ENCODE peak calls at places on chromosomes 11 and 22, in eight cellular contexts. L, X, M, Q, C, P, W and K are unnamed samples.

GRCh38 chr11:85114786-85115185 is 512.4 kb downstream of the DLG2 start:
- DNase-seq in P (no peak), Q (no peak), X (no peak), M (no peak), W (no peak), C (no peak), L (no peak), K (no peak)

GRCh38 chr11:130707217-130707616 is 209.1 kb downstream of the SNX19 start:
- DNase-seq in C (no peak), L (no peak), M (no peak), W (no peak), X (no peak), P (no peak), Q (no peak), K (peak)

GRCh38 chr22:19852177-19852781 is 2.4 kb downstream of the GNB1L start:
- DNase-seq in C (peak), P (no peak), M (no peak), X (no peak), L (no peak), W (no peak), Q (peak), K (peak)

GRCh38 chr11:116690623-116691022 is 82.2 kb downstream of the BUD13 start:
- DNase-seq in Q (no peak), M (no peak), L (no peak), P (no peak), X (no peak), W (no peak), C (peak), K (no peak)

GRCh38 chr11:94546886-94547285 is 3.2 kb downstream of the FUT4 start:
- DNase-seq in X (no peak), W (no peak), L (no peak), Q (no peak), M (no peak), P (peak), C (no peak), K (no peak)

GRCh38 chr11:71135112-71135511 is 117.3 kb downstream of the SHANK2 start:
- DNase-seq in W (no peak), L (no peak), C (no peak), Q (no peak), X (no peak), P (no peak), M (no peak), K (no peak)

GRCh38 chr11:81963018-81963417 is 770.6 kb downstream of the FAM181B start:
- DNase-seq in L (no peak), C (no peak), X (no peak), Q (no peak), W (no peak), P (no peak), M (no peak), K (no peak)

GRCh38 chr11:126840975-126841374 is 159.6 kb downstream of the KIRREL3 start:
- DNase-seq in M (no peak), C (no peak), Q (no peak), X (no peak), W (no peak), L (no peak), P (no peak), K (no peak)

GRCh38 chr11:121358775-121359174 is 66.2 kb downstream of the SC5D start:
- DNase-seq in C (no peak), W (no peak), Q (no peak), X (no peak), P (no peak), L (no peak), M (no peak), K (no peak)

GRCh38 chr22:30344447-30345200 is 12.1 kb downstream of the SF3A1 start:
- DNase-seq in M (no peak), Q (no peak), X (no peak), C (no peak), P (no peak), W (no peak), L (no peak), K (no peak)

GRCh38 chr22:30457964-30458363 is 13.9 kb downstream of the SEC14L3 start:
- DNase-seq in C (no peak), X (no peak), W (no peak), M (no peak), Q (no peak), P (no peak), L (no peak), K (no peak)

GRCh38 chr11:67705264-67705663 is 30.8 kb upstream of the ALDH3B2 start:
- DNase-seq in C (no peak), X (no peak), Q (no peak), M (no peak), P (no peak), L (no peak), W (no peak), K (no peak)

GRCh38 chr11:8928981-8929615 is 3.6 kb downstream of the C11orf16 start:
- DNase-seq in C (no peak), L (no peak), P (no peak), Q (no peak), W (no peak), M (no peak), X (no peak), K (peak)

GRCh38 chr11:36360833-36361232 is 64.7 kb downstream of the PRR5L start:
- DNase-seq in M (no peak), L (no peak), P (no peak), Q (no peak), X (no peak), C (no peak), W (no peak), K (no peak)

GRCh38 chr11:122085264-122085663 is 30.8 kb downstream of the BLID start:
- DNase-seq in P (no peak), L (no peak), M (no peak), W (no peak), X (no peak), C (no peak), Q (no peak), K (no peak)

GRCh38 chr22:34800265-34800664 is 265.7 kb upstream of the ISX start:
- DNase-seq in Q (no peak), W (no peak), L (no peak), C (no peak), X (peak), P (no peak), M (no peak), K (no peak)

GRCh38 chr11:32143378-32143777 is 52.5 kb downstream of the RCN1 start:
- DNase-seq in C (no peak), M (no peak), L (no peak), Q (no peak), P (no peak), X (no peak), W (no peak), K (no peak)

GRCh38 chr22:47259049-47259448 is 496.6 kb downstream of the TBC1D22A start:
- DNase-seq in C (no peak), Q (no peak), P (no peak), L (no peak), M (no peak), W (no peak), X (no peak), K (no peak)

GRCh38 chr11:33874910-33875490 is 16.9 kb downstream of the LMO2 start:
- DNase-seq in W (no peak), P (no peak), C (no peak), Q (no peak), L (no peak), M (no peak), X (no peak), K (no peak)

DNA sequence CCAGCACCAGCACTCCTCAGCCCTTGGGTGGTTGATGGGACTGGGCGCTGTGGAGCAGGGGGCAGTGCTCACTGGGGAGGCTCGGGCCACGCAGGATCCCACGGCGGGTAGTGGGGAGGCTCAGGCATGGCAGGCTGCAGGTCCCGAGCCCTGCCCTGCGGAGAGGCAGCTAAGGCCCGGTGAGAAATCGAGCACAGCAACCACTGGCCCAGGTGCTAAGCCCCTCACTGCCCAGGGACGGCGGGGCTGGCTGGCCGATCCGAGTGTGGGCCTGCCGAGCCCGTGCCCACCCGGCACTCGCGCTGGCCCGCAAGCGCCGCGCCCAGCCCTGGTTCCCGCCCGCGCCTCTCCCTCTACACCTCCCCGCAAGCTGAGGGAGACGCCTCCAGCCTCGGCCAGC is 56.0 kb upstream of the ZNF195 start:
- DNase-seq in Q (no peak), X (no peak), M (no peak), P (no peak), C (no peak), W (no peak), L (no peak), K (no peak)
- TF ChIP-seq EP300 in Q (no peak), X (no peak), M (no peak), P (no peak), C (no peak), W (no peak), L (no peak), K (no peak)

GRCh38 chr22:28442951-28443876 is 236.4 kb downstream of the TTC28 start:
- DNase-seq in L (peak), M (no peak), P (peak), W (peak), Q (peak), X (peak), C (peak), K (no peak)
- TF ChIP-seq POLR2A in L (peak), M (no peak), P (peak), W (peak), Q (no peak), X (no peak), C (peak), K (no peak)

GRCh38 chr11:65556470-65557279 is 1.5 kb downstream of the LTBP3 start:
- DNase-seq in C (peak), X (no peak), Q (no peak), P (no peak), W (no peak), L (no peak), M (no peak), K (no peak)

GRCh38 chr11:65555693-65556231 is 2.4 kb downstream of the LTBP3 start:
- DNase-seq in Q (no peak), X (no peak), P (no peak), C (peak), W (no peak), L (no peak), M (peak), K (no peak)

GRCh38 chr11:65558002-65558784 is at the start of gene LTBP3:
- DNase-seq in C (peak), M (peak), Q (peak), X (peak), W (peak), L (peak), P (peak), K (no peak)

GRCh38 chr11:65558785-65559509 is 788 bp upstream of the LTBP3 start:
- DNase-seq in P (no peak), X (no peak), M (no peak), W (no peak), C (peak), Q (peak), L (peak), K (no peak)

DNA sequence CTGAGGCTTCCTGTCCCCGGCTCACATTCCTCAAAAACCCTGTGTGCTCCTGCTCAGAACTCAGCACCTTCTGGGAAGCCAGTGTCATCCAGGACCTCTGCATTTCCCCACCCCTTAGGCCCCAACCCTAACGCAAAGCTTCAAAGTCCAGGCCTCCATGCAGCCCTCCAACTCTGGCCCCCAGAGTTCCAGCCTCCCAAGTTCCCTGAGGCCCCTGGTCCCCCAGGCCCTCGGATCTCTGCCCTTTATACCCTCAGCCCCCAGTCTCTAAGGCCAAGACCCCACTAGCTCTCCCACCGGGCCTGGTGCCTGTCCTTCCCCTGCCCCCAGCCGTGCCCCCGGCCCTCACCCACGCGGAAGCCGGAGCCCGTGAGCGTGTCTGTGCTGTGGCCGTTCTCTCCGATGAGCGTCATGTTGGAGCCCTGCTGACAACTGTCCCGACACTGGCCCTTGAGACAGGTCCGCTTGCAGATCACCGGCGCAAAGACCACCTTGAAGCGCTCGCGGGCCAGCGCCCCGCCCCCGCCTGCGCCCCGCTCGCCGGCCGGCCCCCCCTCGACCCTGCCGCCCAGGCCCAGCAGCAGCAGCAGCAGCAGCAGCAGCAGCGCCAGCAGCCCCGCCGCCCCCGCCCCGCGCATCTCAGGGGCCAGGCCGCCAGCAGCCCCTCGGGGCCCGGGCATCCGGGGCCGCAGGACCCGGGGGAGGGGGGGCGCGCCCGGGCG is 718 bp downstream of the LTBP3 start:
- DNase-seq in Q (peak), L (no peak), W (no peak), C (peak), X (no peak), P (no peak), M (no peak), K (no peak)
- H3K4me3 ChIP-seq in Q (peak), L (peak), W (peak), C (peak), X (peak), P (peak), M (peak), K (peak)

DNA sequence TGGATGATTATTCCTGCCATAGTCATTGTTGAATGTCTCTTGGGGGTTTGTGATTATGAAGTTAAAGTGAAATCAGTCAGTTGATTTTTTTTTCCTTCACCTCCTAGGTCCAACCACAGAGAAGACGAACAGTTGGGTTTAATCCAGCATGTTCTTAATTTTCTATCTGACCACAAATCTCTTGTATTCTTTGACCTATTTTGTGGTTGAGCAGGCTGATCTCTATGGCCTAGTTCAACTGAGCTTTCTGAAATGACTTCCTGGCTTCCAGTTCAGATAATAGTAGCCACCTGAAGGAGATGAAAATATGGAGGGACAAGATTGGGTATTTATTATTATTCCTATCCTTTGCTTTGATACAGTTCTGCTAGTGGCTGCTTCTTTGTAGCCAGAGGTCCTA is 5.2 kb upstream of the OR56A5 start:
- DNase-seq in P (no peak), C (no peak), Q (no peak), W (no peak), L (no peak), X (no peak), M (no peak), K (no peak)
- TF ChIP-seq EP300 in P (no peak), C (no peak), Q (no peak), W (no peak), L (no peak), X (no peak), M (no peak), K (no peak)

DNA sequence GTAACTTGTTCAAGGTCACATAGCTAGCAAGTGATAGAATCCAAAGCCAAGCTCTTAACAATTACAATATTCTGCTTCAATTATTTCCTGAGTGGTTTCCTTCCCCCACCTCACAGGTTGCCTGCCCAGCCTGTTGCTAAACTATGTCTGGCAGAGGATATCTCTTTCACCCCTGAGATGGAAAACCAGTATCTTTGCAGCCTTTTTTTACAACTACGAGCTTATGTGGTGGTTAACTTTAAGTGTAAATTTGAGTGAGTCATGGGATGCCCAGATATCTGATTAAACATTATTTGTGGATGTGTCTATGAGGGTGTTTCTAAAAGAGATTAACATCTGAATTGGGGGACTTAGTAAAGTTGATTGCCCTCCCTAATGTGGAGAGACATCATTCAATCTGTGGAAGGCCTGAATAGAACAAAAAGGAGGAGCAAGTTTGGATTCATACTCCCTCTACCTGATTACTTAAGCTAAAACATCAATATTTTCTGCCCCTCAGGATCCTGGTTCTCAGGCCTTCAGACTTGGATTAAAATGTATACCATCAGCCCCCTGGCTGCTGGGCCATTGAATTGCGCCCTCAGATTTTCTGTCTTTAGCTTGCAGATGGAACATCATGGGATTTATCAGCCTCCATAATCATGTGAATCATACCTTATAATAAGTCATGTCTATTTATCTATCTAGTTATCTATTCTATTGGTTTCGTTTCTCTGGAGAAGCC is 911.9 kb downstream of the METTL15 start:
- DNase-seq in L (no peak), Q (no peak), M (peak), C (no peak), X (no peak), W (peak), P (no peak), K (no peak)
- TF ChIP-seq POLR2A in L (no peak), Q (no peak), M (no peak), C (no peak), X (no peak), W (no peak), P (no peak), K (no peak)

GRCh38 chr11:125494601-125494986 is 1.5 kb downstream of the FEZ1 start:
- DNase-seq in L (no peak), P (no peak), X (no peak), M (no peak), W (no peak), C (no peak), Q (no peak), K (no peak)
- H3K4me3 ChIP-seq in L (peak), P (no peak), X (peak), M (no peak), W (peak), C (peak), Q (peak), K (peak)

DNA sequence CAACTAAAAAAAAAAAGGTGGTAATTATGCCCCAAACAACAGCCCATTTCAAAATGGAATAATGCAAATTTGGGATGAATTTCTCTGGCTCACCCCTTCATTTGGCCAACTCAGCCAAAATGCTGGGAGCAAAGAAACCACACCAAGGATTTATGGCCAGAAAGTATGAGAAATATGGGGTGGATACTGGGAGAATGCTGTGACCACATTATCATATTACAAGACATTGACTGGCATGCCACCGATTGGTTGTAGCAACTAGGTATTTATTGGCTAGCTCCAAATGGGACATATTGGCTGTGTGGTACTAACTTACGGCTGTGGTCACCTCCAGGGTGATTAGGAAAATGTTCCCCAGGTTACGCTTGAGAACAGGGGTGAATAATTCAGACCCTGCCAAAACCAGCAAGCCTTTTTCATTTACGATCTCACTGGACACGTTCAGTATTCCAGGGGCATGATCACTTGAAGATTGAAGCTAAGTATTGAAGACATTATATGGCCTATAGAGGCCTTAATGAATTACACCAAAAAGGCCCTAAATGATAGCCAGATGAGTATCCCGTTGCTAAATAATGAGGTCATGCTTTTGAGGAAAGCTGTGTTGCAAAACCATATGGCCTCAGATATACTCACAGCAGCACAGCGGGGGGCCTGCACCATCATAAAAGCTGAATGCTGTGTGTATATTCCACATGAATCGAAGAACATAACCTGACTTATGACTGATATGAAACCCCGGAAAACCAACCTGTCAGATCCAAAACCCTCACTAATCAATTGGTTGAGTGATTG is 3.8 kb upstream of the FDX1 start:
- DNase-seq in P (no peak), M (no peak), Q (no peak), W (no peak), X (no peak), L (no peak), C (no peak), K (no peak)
- TF ChIP-seq EP300 in P (no peak), M (no peak), Q (no peak), W (no peak), X (no peak), L (no peak), C (no peak), K (no peak)